ENCODE peak calls at places on chromosomes 11 and 22, in five cellular contexts. One of them, this sample, is unnamed.

GRCh38 chr11:47979378-47980092 is 824 bp upstream of the PTPRJ start:
- DNase-seq in activated T-helper 1 cell treated with anti-CD3 and anti-CD28 coated beads, Interleukin-2, amount 50 U/mL, for 16 hours: no peak
- DNase-seq in small intestine: no peak
- DNase-seq in lower lobe of right lung: no peak
- DNase-seq in MM.1S: no peak
- DNase-seq in this sample: no peak

GRCh38 chr11:120906752-120907151 is 117.2 kb upstream of the TBCEL start:
- DNase-seq in activated T-helper 1 cell treated with anti-CD3 and anti-CD28 coated beads, Interleukin-2, amount 50 U/mL, for 16 hours: no peak
- DNase-seq in MM.1S: no peak
- DNase-seq in small intestine: no peak
- DNase-seq in lower lobe of right lung: no peak
- DNase-seq in this sample: no peak

GRCh38 chr11:65060913-65061408 is 2.6 kb upstream of the NAALADL1 start:
- DNase-seq in small intestine: no peak
- DNase-seq in activated T-helper 1 cell treated with anti-CD3 and anti-CD28 coated beads, Interleukin-2, amount 50 U/mL, for 16 hours: no peak
- DNase-seq in lower lobe of right lung: no peak
- DNase-seq in MM.1S: no peak
- DNase-seq in this sample: no peak

GRCh38 chr11:14308897-14309387 is 50.0 kb downstream of the RRAS2 start:
- DNase-seq in small intestine: no peak
- DNase-seq in activated T-helper 1 cell treated with anti-CD3 and anti-CD28 coated beads, Interleukin-2, amount 50 U/mL, for 16 hours: no peak
- DNase-seq in lower lobe of right lung: no peak
- DNase-seq in MM.1S: no peak
- DNase-seq in this sample: no peak

GRCh38 chr22:46042786-46043185 is 65.8 kb upstream of the WNT7B start:
- DNase-seq in small intestine: no peak
- DNase-seq in MM.1S: no peak
- DNase-seq in activated T-helper 1 cell treated with anti-CD3 and anti-CD28 coated beads, Interleukin-2, amount 50 U/mL, for 16 hours: no peak
- DNase-seq in lower lobe of right lung: peak
- DNase-seq in this sample: no peak

GRCh38 chr11:27392715-27393114 is 29.7 kb upstream of the CCDC34 start:
- DNase-seq in MM.1S: no peak
- DNase-seq in activated T-helper 1 cell treated with anti-CD3 and anti-CD28 coated beads, Interleukin-2, amount 50 U/mL, for 16 hours: no peak
- DNase-seq in lower lobe of right lung: no peak
- DNase-seq in small intestine: peak
- DNase-seq in this sample: no peak

GRCh38 chr11:9688716-9689511 is 25.0 kb downstream of the SWAP70 start:
- DNase-seq in activated T-helper 1 cell treated with anti-CD3 and anti-CD28 coated beads, Interleukin-2, amount 50 U/mL, for 16 hours: no peak
- DNase-seq in lower lobe of right lung: no peak
- DNase-seq in small intestine: no peak
- DNase-seq in MM.1S: no peak
- DNase-seq in this sample: no peak

GRCh38 chr22:23533328-23533762 is 46.7 kb downstream of the IGLL1 start:
- DNase-seq in lower lobe of right lung: peak
- DNase-seq in activated T-helper 1 cell treated with anti-CD3 and anti-CD28 coated beads, Interleukin-2, amount 50 U/mL, for 16 hours: no peak
- DNase-seq in small intestine: no peak
- DNase-seq in MM.1S: peak
- DNase-seq in this sample: no peak

GRCh38 chr11:7332962-7333361 is 81.3 kb downstream of the SYT9 start:
- DNase-seq in activated T-helper 1 cell treated with anti-CD3 and anti-CD28 coated beads, Interleukin-2, amount 50 U/mL, for 16 hours: no peak
- DNase-seq in MM.1S: no peak
- DNase-seq in lower lobe of right lung: no peak
- DNase-seq in small intestine: no peak
- DNase-seq in this sample: no peak

GRCh38 chr11:83549984-83550667 is 264.0 kb upstream of the CCDC90B start:
- DNase-seq in activated T-helper 1 cell treated with anti-CD3 and anti-CD28 coated beads, Interleukin-2, amount 50 U/mL, for 16 hours: no peak
- DNase-seq in MM.1S: no peak
- DNase-seq in lower lobe of right lung: no peak
- DNase-seq in small intestine: no peak
- DNase-seq in this sample: no peak

GRCh38 chr22:45960477-45961386 is 16.2 kb downstream of the WNT7B start:
- DNase-seq in activated T-helper 1 cell treated with anti-CD3 and anti-CD28 coated beads, Interleukin-2, amount 50 U/mL, for 16 hours: no peak
- DNase-seq in lower lobe of right lung: no peak
- DNase-seq in MM.1S: no peak
- DNase-seq in small intestine: no peak
- DNase-seq in this sample: no peak

GRCh38 chr11:19359425-19360000 is 118.8 kb upstream of the E2F8 start:
- DNase-seq in lower lobe of right lung: no peak
- DNase-seq in activated T-helper 1 cell treated with anti-CD3 and anti-CD28 coated beads, Interleukin-2, amount 50 U/mL, for 16 hours: no peak
- DNase-seq in small intestine: no peak
- DNase-seq in MM.1S: no peak
- DNase-seq in this sample: no peak

GRCh38 chr22:23790819-23791736 is 4.3 kb downstream of the SMARCB1 start:
- DNase-seq in MM.1S: no peak
- DNase-seq in lower lobe of right lung: peak
- DNase-seq in small intestine: no peak
- DNase-seq in activated T-helper 1 cell treated with anti-CD3 and anti-CD28 coated beads, Interleukin-2, amount 50 U/mL, for 16 hours: no peak
- DNase-seq in this sample: peak

GRCh38 chr22:17266261-17266971 is 47.2 kb upstream of the ADA2 start:
- DNase-seq in MM.1S: no peak
- DNase-seq in activated T-helper 1 cell treated with anti-CD3 and anti-CD28 coated beads, Interleukin-2, amount 50 U/mL, for 16 hours: no peak
- DNase-seq in lower lobe of right lung: no peak
- DNase-seq in small intestine: peak
- DNase-seq in this sample: peak

GRCh38 chr22:44023404-44024287 is 456 bp upstream of the PARVB start:
- DNase-seq in small intestine: no peak
- DNase-seq in MM.1S: peak
- DNase-seq in lower lobe of right lung: peak
- DNase-seq in activated T-helper 1 cell treated with anti-CD3 and anti-CD28 coated beads, Interleukin-2, amount 50 U/mL, for 16 hours: peak
- DNase-seq in this sample: peak

GRCh38 chr11:122731500-122731913 is 76.0 kb downstream of the UBASH3B start:
- DNase-seq in MM.1S: peak
- DNase-seq in activated T-helper 1 cell treated with anti-CD3 and anti-CD28 coated beads, Interleukin-2, amount 50 U/mL, for 16 hours: no peak
- DNase-seq in small intestine: no peak
- DNase-seq in lower lobe of right lung: no peak
- DNase-seq in this sample: no peak

GRCh38 chr11:2886191-2886894 is 768 bp upstream of the CDKN1C start:
- DNase-seq in small intestine: no peak
- DNase-seq in lower lobe of right lung: peak
- DNase-seq in MM.1S: no peak
- DNase-seq in activated T-helper 1 cell treated with anti-CD3 and anti-CD28 coated beads, Interleukin-2, amount 50 U/mL, for 16 hours: no peak
- DNase-seq in this sample: peak

GRCh38 chr22:46083383-46084350 is 66.7 kb upstream of the PPARA start:
- DNase-seq in activated T-helper 1 cell treated with anti-CD3 and anti-CD28 coated beads, Interleukin-2, amount 50 U/mL, for 16 hours: no peak
- DNase-seq in MM.1S: no peak
- DNase-seq in small intestine: peak
- DNase-seq in lower lobe of right lung: peak
- DNase-seq in this sample: peak

GRCh38 chr11:119389611-119390254 is 8.2 kb upstream of the USP2 start:
- DNase-seq in MM.1S: peak
- DNase-seq in activated T-helper 1 cell treated with anti-CD3 and anti-CD28 coated beads, Interleukin-2, amount 50 U/mL, for 16 hours: no peak
- DNase-seq in small intestine: peak
- DNase-seq in lower lobe of right lung: no peak
- DNase-seq in this sample: no peak

GRCh38 chr11:70467196-70468085 is 69.1 kb downstream of the CTTN start:
- DNase-seq in MM.1S: peak
- DNase-seq in lower lobe of right lung: peak
- DNase-seq in small intestine: peak
- DNase-seq in activated T-helper 1 cell treated with anti-CD3 and anti-CD28 coated beads, Interleukin-2, amount 50 U/mL, for 16 hours: no peak
- DNase-seq in this sample: peak

GRCh38 chr11:74680035-74680671 is 51.1 kb downstream of the CHRDL2 start:
- DNase-seq in MM.1S: no peak
- DNase-seq in small intestine: no peak
- DNase-seq in activated T-helper 1 cell treated with anti-CD3 and anti-CD28 coated beads, Interleukin-2, amount 50 U/mL, for 16 hours: no peak
- DNase-seq in lower lobe of right lung: no peak
- DNase-seq in this sample: no peak

GRCh38 chr11:12160680-12161079 is 50.3 kb downstream of the MICAL2 start:
- DNase-seq in lower lobe of right lung: peak
- DNase-seq in MM.1S: no peak
- DNase-seq in activated T-helper 1 cell treated with anti-CD3 and anti-CD28 coated beads, Interleukin-2, amount 50 U/mL, for 16 hours: no peak
- DNase-seq in small intestine: no peak
- DNase-seq in this sample: no peak

GRCh38 chr11:118910309-118911112 is 15.2 kb downstream of the BCL9L start:
- DNase-seq in lower lobe of right lung: peak
- DNase-seq in MM.1S: no peak
- DNase-seq in small intestine: peak
- DNase-seq in activated T-helper 1 cell treated with anti-CD3 and anti-CD28 coated beads, Interleukin-2, amount 50 U/mL, for 16 hours: peak
- DNase-seq in this sample: peak

GRCh38 chr11:84524422-84525051 is 1102.6 kb downstream of the DLG2 start:
- DNase-seq in lower lobe of right lung: no peak
- DNase-seq in activated T-helper 1 cell treated with anti-CD3 and anti-CD28 coated beads, Interleukin-2, amount 50 U/mL, for 16 hours: no peak
- DNase-seq in small intestine: no peak
- DNase-seq in MM.1S: peak
- DNase-seq in this sample: no peak

GRCh38 chr22:37109242-37109917 is at the start of gene TMPRSS6:
- DNase-seq in activated T-helper 1 cell treated with anti-CD3 and anti-CD28 coated beads, Interleukin-2, amount 50 U/mL, for 16 hours: no peak
- DNase-seq in lower lobe of right lung: no peak
- DNase-seq in MM.1S: no peak
- DNase-seq in small intestine: peak
- DNase-seq in this sample: no peak

GRCh38 chr22:36136475-36136874 is 24.1 kb downstream of the APOL3 start:
- DNase-seq in small intestine: no peak
- DNase-seq in MM.1S: no peak
- DNase-seq in activated T-helper 1 cell treated with anti-CD3 and anti-CD28 coated beads, Interleukin-2, amount 50 U/mL, for 16 hours: no peak
- DNase-seq in lower lobe of right lung: no peak
- DNase-seq in this sample: no peak

GRCh38 chr22:30506507-30506968 is 1.0 kb upstream of the SEC14L4 start:
- DNase-seq in activated T-helper 1 cell treated with anti-CD3 and anti-CD28 coated beads, Interleukin-2, amount 50 U/mL, for 16 hours: no peak
- DNase-seq in MM.1S: no peak
- DNase-seq in small intestine: peak
- DNase-seq in lower lobe of right lung: peak
- DNase-seq in this sample: no peak